ENCODE peak calls at places on chromosomes 11 and 22, in five cellular contexts. Z is BJ, X is heart left ventricle, A is hepatocyte, O is foreskin fibroblast. L is an unnamed sample.

GRCh38 chr11:95455228-95455627 is 224.2 kb upstream of the SESN3 start:
- DNase-seq in Z (no peak), X (no peak), A (no peak), O (no peak), L (no peak)

GRCh38 chr11:95149659-95150294 is 60.1 kb downstream of the ENDOD1 start:
- DNase-seq in Z (no peak), X (no peak), A (peak), O (no peak), L (peak)

GRCh38 chr11:128901655-128902514 is 10.7 kb downstream of the KCNJ5 start:
- DNase-seq in Z (no peak), X (no peak), A (peak), O (no peak), L (no peak)

GRCh38 chr11:88683024-88683423 is 345.5 kb upstream of the CTSC start:
- DNase-seq in Z (no peak), X (no peak), A (no peak), O (no peak), L (no peak)

GRCh38 chr11:127485541-127485940 is 485.0 kb upstream of the KIRREL3 start:
- DNase-seq in Z (no peak), X (no peak), A (no peak), O (no peak), L (no peak)

GRCh38 chr22:47591709-47592108 is 829.3 kb downstream of the TBC1D22A start:
- DNase-seq in Z (no peak), X (no peak), A (no peak), O (no peak), L (no peak)

GRCh38 chr11:122108192-122108799 is 7.7 kb downstream of the BLID start:
- DNase-seq in Z (no peak), X (no peak), A (peak), O (no peak), L (peak)

GRCh38 chr22:42949159-42949558 is 65.8 kb downstream of the PACSIN2 start:
- DNase-seq in Z (no peak), X (no peak), A (no peak), O (peak), L (no peak)

GRCh38 chr11:96301818-96302217 is 41.2 kb downstream of the MAML2 start:
- DNase-seq in Z (no peak), X (no peak), A (no peak), O (no peak), L (no peak)

GRCh38 chr11:79198898-79199250 is 242.0 kb downstream of the TENM4 start:
- DNase-seq in Z (no peak), X (no peak), A (no peak), O (no peak), L (no peak)

GRCh38 chr22:39916496-39916895 is 15.6 kb downstream of the GRAP2 start:
- DNase-seq in Z (no peak), X (no peak), A (no peak), O (no peak), L (no peak)

GRCh38 chr11:102846292-102846691 is 2.9 kb upstream of the MMP3 start:
- DNase-seq in Z (no peak), X (no peak), A (no peak), O (no peak), L (no peak)

GRCh38 chr11:95715777-95716241 is 73.8 kb downstream of the FAM76B start:
- DNase-seq in Z (no peak), X (no peak), A (no peak), O (no peak), L (peak)

GRCh38 chr11:86592047-86592564 is 80.3 kb downstream of the ME3 start:
- DNase-seq in Z (no peak), X (no peak), A (no peak), O (peak), L (no peak)

DNA sequence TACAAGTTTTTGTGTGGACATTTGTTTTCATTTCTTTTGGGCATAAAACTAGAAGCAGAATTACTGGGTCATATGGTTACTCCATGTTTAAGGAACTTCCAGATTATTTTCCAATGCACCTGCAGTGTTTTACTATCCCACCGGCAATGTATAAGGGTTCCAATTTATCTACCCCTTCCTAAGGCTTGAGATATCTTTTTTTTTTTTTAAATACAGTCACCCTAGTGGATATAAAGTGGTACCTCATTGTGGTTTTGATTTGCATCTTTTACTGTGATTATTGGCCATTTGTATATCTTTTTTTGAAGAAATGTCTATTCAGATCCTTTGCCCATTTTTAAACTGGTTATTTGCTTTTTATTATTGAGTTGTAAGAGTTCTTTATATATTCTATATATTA is 34.6 kb upstream of the UCP3 start:
- DNase-seq in Z (no peak), X (no peak), A (no peak), O (no peak), L (no peak)
- TF ChIP-seq CTCF in Z (no peak), X (no peak), A (no peak), O (no peak), L (no peak)

DNA sequence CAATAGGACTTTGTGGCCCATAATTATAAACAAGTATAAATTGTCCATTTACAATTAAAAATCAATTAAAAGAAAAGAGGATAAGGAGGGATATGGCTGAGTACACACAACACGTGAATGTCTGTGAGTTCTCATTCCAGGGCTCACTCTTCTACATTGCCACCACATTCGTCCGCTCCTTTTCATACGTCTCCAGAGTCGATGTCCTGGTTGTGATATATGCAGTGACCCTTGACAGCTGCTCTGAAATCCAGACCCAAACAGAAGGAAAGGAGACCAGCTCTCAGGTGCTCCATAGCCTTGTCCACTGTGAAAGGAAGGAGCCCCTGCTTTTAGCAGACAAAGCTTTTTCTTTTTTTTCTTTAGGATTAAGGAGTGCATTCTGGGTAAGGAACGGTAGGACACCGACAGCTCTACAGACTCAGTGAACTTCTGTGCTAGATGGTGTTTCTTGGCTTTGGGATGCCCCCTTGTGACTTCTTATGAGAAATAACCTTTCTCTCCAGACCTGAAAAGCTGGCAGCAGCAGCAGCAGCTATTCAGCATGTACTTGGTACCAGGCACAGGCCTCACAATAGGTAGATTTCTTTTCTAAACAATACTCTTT is 19.7 kb upstream of the DNAJB13 start:
- DNase-seq in Z (no peak), X (no peak), A (peak), O (peak), L (peak)
- TF ChIP-seq CTCF in Z (peak), X (peak), A (peak), O (peak), L (peak)

GRCh38 chr11:12893787-12894672 is 115.1 kb upstream of the RASSF10 start:
- DNase-seq in Z (no peak), X (no peak), A (peak), O (peak), L (peak)

GRCh38 chr11:12888525-12889158 is 120.5 kb upstream of the RASSF10 start:
- DNase-seq in Z (peak), X (peak), A (peak), O (peak), L (peak)

GRCh38 chr11:12889243-12889642 is 119.9 kb upstream of the RASSF10 start:
- DNase-seq in Z (no peak), X (no peak), A (peak), O (peak), L (no peak)

GRCh38 chr11:12886508-12886907 is 122.6 kb upstream of the RASSF10 start:
- DNase-seq in Z (no peak), X (no peak), A (no peak), O (no peak), L (no peak)

DNA sequence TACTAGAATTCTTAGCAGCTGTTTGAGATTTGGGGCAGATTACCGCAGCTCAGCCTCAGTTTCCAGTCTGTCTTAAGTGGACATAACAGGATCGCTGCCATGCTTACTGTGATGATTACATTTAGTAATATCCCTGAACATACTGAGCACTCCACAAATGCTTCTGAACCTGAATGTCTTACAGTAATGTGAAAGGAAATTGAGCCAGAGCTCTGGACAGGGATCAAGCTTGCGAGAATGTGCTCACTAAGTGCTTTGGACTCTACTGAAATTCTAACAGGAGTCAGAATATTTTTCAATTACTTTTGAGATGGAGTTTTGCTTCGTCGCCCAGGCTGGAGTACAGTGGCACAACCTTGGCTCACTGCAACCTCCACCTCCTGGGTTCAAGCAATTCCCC is 118.6 kb upstream of the RASSF10 start:
- DNase-seq in Z (no peak), X (no peak), A (no peak), O (no peak), L (no peak)
- TF ChIP-seq CTCF in Z (no peak), X (no peak), A (no peak), O (no peak), L (no peak)

DNA sequence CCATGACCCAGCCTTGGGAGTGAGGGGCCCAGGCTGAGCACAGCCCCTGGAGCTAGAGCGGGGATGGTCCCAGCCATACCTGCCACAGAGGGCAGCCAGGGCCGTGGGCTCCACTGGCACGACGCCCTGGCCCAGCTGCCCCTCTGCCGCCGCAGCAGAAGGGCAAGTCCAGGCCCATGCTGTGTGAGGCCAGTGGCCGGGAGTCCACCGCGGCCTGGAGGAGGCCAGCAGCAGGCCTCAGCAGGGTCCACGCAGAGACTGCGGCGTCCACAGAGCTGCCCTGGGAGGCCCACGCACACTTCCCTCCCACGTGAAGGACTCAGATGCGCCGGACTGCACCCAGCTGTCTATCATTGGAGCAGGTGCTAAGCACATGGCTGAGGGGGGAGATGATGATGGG is 23.5 kb downstream of the MOB2 start:
- DNase-seq in Z (no peak), X (no peak), A (no peak), O (no peak), L (no peak)
- TF ChIP-seq CTCF in Z (no peak), X (no peak), A (no peak), O (no peak), L (no peak)